ENCODE peak calls at places on chromosomes 16 and 17, in seven cellular contexts. O, Y, H, C, W, B and T are unnamed samples.

GRCh38 chr16:52398021-52398420 is 148.9 kb downstream of the TOX3 start:
- DNase-seq in O (no peak), Y (no peak), H (no peak), C (no peak), W (no peak), B (no peak), T (no peak)

GRCh38 chr17:35028531-35029262 is 34.8 kb downstream of the RFFL start:
- DNase-seq in O (no peak), Y (no peak), H (no peak), C (no peak), W (no peak), B (no peak), T (no peak)

GRCh38 chr16:85193876-85194275 is 81.6 kb upstream of the CIBAR2 start:
- DNase-seq in O (no peak), Y (no peak), H (no peak), C (no peak), W (no peak), B (no peak), T (no peak)

GRCh38 chr16:82832861-82833260 is 206.1 kb downstream of the CDH13 start:
- DNase-seq in O (no peak), Y (no peak), H (no peak), C (no peak), W (peak), B (peak), T (no peak)

GRCh38 chr16:47528431-47528830 is 67.3 kb downstream of the PHKB start:
- DNase-seq in O (no peak), Y (no peak), H (no peak), C (no peak), W (peak), B (no peak), T (no peak)

GRCh38 chr17:61587807-61588660 is 3.0 kb downstream of the NACA2 start:
- DNase-seq in O (no peak), Y (no peak), H (no peak), C (no peak), W (no peak), B (no peak), T (no peak)

GRCh38 chr16:1393613-1394176 is 20.8 kb downstream of the UNKL start:
- DNase-seq in O (no peak), Y (no peak), H (no peak), C (no peak), W (no peak), B (no peak), T (no peak)

GRCh38 chr17:31531336-31532160 is 140.1 kb downstream of the RAB11FIP4 start:
- DNase-seq in O (no peak), Y (no peak), H (no peak), C (no peak), W (no peak), B (no peak), T (no peak)

GRCh38 chr16:8959921-8960787 is 3.6 kb downstream of the USP7 start:
- DNase-seq in O (peak), Y (no peak), H (no peak), C (no peak), W (peak), B (no peak), T (no peak)